ENCODE peak calls at places on chromosome 22, in nine cellular contexts. S is adrenal gland; R is astrocyte; E is CD8-positive, alpha-beta T cell; W is GM23248; J is heart left ventricle; P is breast epithelium; H is HAP-1; O is neural progenitor cell. I is an unnamed sample.

GRCh38 chr22:27518583-27519437 is 282.7 kb downstream of the MN1 start:
- DNase-seq in S (no peak), R (peak; percentile 43), E (no peak), W (peak; percentile 40), J (no peak), P (no peak), H (no peak), O (peak; percentile 28), I (no peak)

GRCh38 chr22:36419177-36419911 is 31.6 kb upstream of the MYH9 start:
- DNase-seq in S (peak; percentile 66), R (no peak), E (no peak), W (peak; percentile 52), J (no peak), P (peak; percentile 60), H (peak; percentile 52), O (no peak), I (no peak)

GRCh38 chr22:20094158-20094807 is 14.2 kb downstream of the DGCR8 start:
- DNase-seq in S (no peak), R (no peak), E (no peak), W (no peak), J (no peak), P (no peak), H (no peak), O (no peak), I (no peak)

GRCh38 chr22:17795143-17795542 is 20.9 kb upstream of the BID start:
- DNase-seq in S (no peak), R (no peak), E (no peak), W (no peak), J (no peak), P (no peak), H (no peak), O (no peak), I (no peak)

GRCh38 chr22:39356464-39356863 is 6.7 kb downstream of the SYNGR1 start:
- DNase-seq in S (no peak), R (no peak), E (no peak), W (no peak), J (no peak), P (peak; percentile 61), H (no peak), O (no peak), I (no peak)

GRCh38 chr22:39984006-39984405 is 10.7 kb upstream of the FAM83F start:
- DNase-seq in S (no peak), R (peak; percentile 57), E (no peak), W (peak; percentile 55), J (no peak), P (no peak), H (no peak), O (no peak), I (no peak)

GRCh38 chr22:17121235-17122195 is at the start of gene TMEM121B:
- DNase-seq in S (peak; percentile 70), R (peak; percentile 48), E (no peak), W (peak; percentile 68), J (peak; percentile 90), P (peak; percentile 36), H (peak; percentile 92), O (peak; percentile 96), I (no peak)

GRCh38 chr22:29912605-29913398 is 29.8 kb downstream of the MTMR3 start:
- DNase-seq in S (no peak), R (peak; percentile 97), E (no peak), W (peak; percentile 85), J (no peak), P (no peak), H (no peak), O (no peak), I (no peak)

GRCh38 chr22:32119568-32120235 is 39.4 kb downstream of the C22orf42 start:
- DNase-seq in S (no peak), R (no peak), E (no peak), W (no peak), J (no peak), P (no peak), H (no peak), O (no peak), I (no peak)

GRCh38 chr22:48259991-48260670 is 1497.7 kb downstream of the TBC1D22A start:
- DNase-seq in S (no peak), R (no peak), E (no peak), W (no peak), J (no peak), P (no peak), H (no peak), O (no peak), I (peak; percentile 1)
- H3K9me3 ChIP-seq in S (no peaks in the 10 kb centered on the region), R (peaks cover 16% of the 10 kb centered on the region), E (no peaks in the 10 kb centered on the region), W (no peaks in the 10 kb centered on the region), J (no peaks in the 10 kb centered on the region), P (no peaks in the 10 kb centered on the region), H (no peaks in the 10 kb centered on the region), O (no peaks in the 10 kb centered on the region), I (no peaks in the 10 kb centered on the region)

GRCh38 chr22:49146511-49146910 is 681.2 kb downstream of the BRD1 start:
- DNase-seq in S (no peak), R (no peak), E (no peak), W (no peak), J (no peak), P (no peak), H (no peak), O (no peak), I (no peak)
- H3K9me3 ChIP-seq in S (no peaks in the 10 kb centered on the region), R (no peaks in the 10 kb centered on the region), E (no peaks in the 10 kb centered on the region), W (peaks cover 3% of the 10 kb centered on the region), J (peaks cover 12% of the 10 kb centered on the region), P (no peaks in the 10 kb centered on the region), H (no peaks in the 10 kb centered on the region), O (no peaks in the 10 kb centered on the region), I (no peaks in the 10 kb centered on the region)

GRCh38 chr22:48223488-48224190 is 1461.2 kb downstream of the TBC1D22A start:
- DNase-seq in S (no peak), R (no peak), E (no peak), W (no peak), J (no peak), P (no peak), H (no peak), O (no peak), I (no peak)

GRCh38 chr22:48224332-48224731 is 1461.9 kb downstream of the TBC1D22A start:
- DNase-seq in S (no peak), R (no peak), E (no peak), W (no peak), J (no peak), P (no peak), H (no peak), O (no peak), I (no peak)

GRCh38 chr22:48226026-48227013 is 1463.9 kb downstream of the TBC1D22A start:
- DNase-seq in S (no peak), R (no peak), E (no peak), W (no peak), J (no peak), P (no peak), H (no peak), O (no peak), I (no peak)

GRCh38 chr22:48218889-48219420 is 1456.5 kb downstream of the TBC1D22A start:
- DNase-seq in S (no peak), R (no peak), E (no peak), W (no peak), J (no peak), P (no peak), H (no peak), O (peak; percentile 28), I (no peak)

GRCh38 chr22:48222742-48223487 is 1460.5 kb downstream of the TBC1D22A start:
- DNase-seq in S (no peak), R (no peak), E (no peak), W (no peak), J (no peak), P (no peak), H (no peak), O (no peak), I (no peak)
- H3K9me3 ChIP-seq in S (no peaks in the 10 kb centered on the region), R (peaks cover 18% of the 10 kb centered on the region), E (no peaks in the 10 kb centered on the region), W (no peaks in the 10 kb centered on the region), J (peaks cover 9% of the 10 kb centered on the region), P (peaks cover 9% of the 10 kb centered on the region), H (no peaks in the 10 kb centered on the region), O (no peaks in the 10 kb centered on the region), I (no peaks in the 10 kb centered on the region)

GRCh38 chr22:44859641-44860040 is 107.3 kb downstream of the ARHGAP8 start:
- DNase-seq in S (no peak), R (no peak), E (no peak), W (no peak), J (peak; percentile 51), P (no peak), H (no peak), O (no peak), I (no peak)

GRCh38 chr22:44862281-44862680 is 109.9 kb downstream of the ARHGAP8 start:
- DNase-seq in S (no peak), R (no peak), E (no peak), W (no peak), J (peak; percentile 23), P (no peak), H (no peak), O (no peak), I (no peak)

GRCh38 chr22:44862981-44863860 is 110.8 kb downstream of the ARHGAP8 start:
- DNase-seq in S (no peak), R (no peak), E (no peak), W (no peak), J (peak; percentile 22), P (no peak), H (peak; percentile 58), O (peak; percentile 34), I (no peak)

GRCh38 chr22:44860311-44860710 is 107.9 kb downstream of the ARHGAP8 start:
- DNase-seq in S (no peak), R (no peak), E (no peak), W (no peak), J (peak; percentile 2), P (no peak), H (no peak), O (no peak), I (no peak)

GRCh38 chr22:44861245-44861644 is 108.9 kb downstream of the ARHGAP8 start:
- DNase-seq in S (no peak), R (no peak), E (no peak), W (no peak), J (peak; percentile 33), P (no peak), H (no peak), O (no peak), I (no peak)
- H3K9me3 ChIP-seq in S (no peaks in the 10 kb centered on the region), R (no peaks in the 10 kb centered on the region), E (no peaks in the 10 kb centered on the region), W (no peaks in the 10 kb centered on the region), J (no peaks in the 10 kb centered on the region), P (no peaks in the 10 kb centered on the region), H (no peaks in the 10 kb centered on the region), O (no peaks in the 10 kb centered on the region), I (no peaks in the 10 kb centered on the region)

GRCh38 chr22:48250286-48250895 is 1487.9 kb downstream of the TBC1D22A start:
- DNase-seq in S (no peak), R (no peak), E (no peak), W (no peak), J (no peak), P (no peak), H (no peak), O (no peak), I (no peak)
- H3K9me3 ChIP-seq in S (no peaks in the 10 kb centered on the region), R (peaks cover 2% of the 10 kb centered on the region), E (no peaks in the 10 kb centered on the region), W (no peaks in the 10 kb centered on the region), J (no peaks in the 10 kb centered on the region), P (no peaks in the 10 kb centered on the region), H (no peaks in the 10 kb centered on the region), O (no peaks in the 10 kb centered on the region), I (no peaks in the 10 kb centered on the region)

GRCh38 chr22:43008921-43009320 is 6.0 kb downstream of the PACSIN2 start:
- DNase-seq in S (no peak), R (no peak), E (no peak), W (peak; percentile 35), J (no peak), P (no peak), H (no peak), O (no peak), I (no peak)
- H3K9me3 ChIP-seq in S (no peaks in the 10 kb centered on the region), R (no peaks in the 10 kb centered on the region), E (no peaks in the 10 kb centered on the region), W (no peaks in the 10 kb centered on the region), J (no peaks in the 10 kb centered on the region), P (no peaks in the 10 kb centered on the region), H (no peaks in the 10 kb centered on the region), O (no peaks in the 10 kb centered on the region), I (no peaks in the 10 kb centered on the region)

GRCh38 chr22:47335460-47335859 is 573.0 kb downstream of the TBC1D22A start:
- DNase-seq in S (no peak), R (no peak), E (no peak), W (no peak), J (no peak), P (no peak), H (no peak), O (no peak), I (no peak)
- H3K9me3 ChIP-seq in S (no peaks in the 10 kb centered on the region), R (peaks cover 8% of the 10 kb centered on the region), E (no peaks in the 10 kb centered on the region), W (no peaks in the 10 kb centered on the region), J (peaks cover 6% of the 10 kb centered on the region), P (peaks cover 8% of the 10 kb centered on the region), H (no peaks in the 10 kb centered on the region), O (peaks cover 21% of the 10 kb centered on the region), I (no peaks in the 10 kb centered on the region)